ENCODE peak calls at places on chromosomes 2 and 18, in six cellular contexts. F, X, S, W, T and P are unnamed samples.

GRCh38 chr2:64213607-64214275 is 69.5 kb upstream of the PELI1 start:
- DNase-seq in X (no peak), T (no peak), W (no peak), S (no peak), F (peak), P (no peak)

GRCh38 chr2:54579682-54580349 is 123.7 kb downstream of the SPTBN1 start:
- DNase-seq in S (no peak), F (no peak), X (no peak), W (no peak), T (no peak), P (no peak)

GRCh38 chr2:132588576-132588975 is 81.4 kb downstream of the LYPD1 start:
- DNase-seq in X (no peak), T (no peak), W (no peak), S (no peak), F (no peak), P (no peak)

GRCh38 chr2:229174794-229175529 is 96.1 kb downstream of the PID1 start:
- DNase-seq in W (peak), X (no peak), T (peak), F (no peak), S (no peak), P (peak)

GRCh38 chr2:240568678-240569522 is 616 bp downstream of the RNPEPL1 start:
- DNase-seq in S (peak), T (no peak), X (peak), F (peak), W (no peak), P (peak)

GRCh38 chr2:203330434-203330833 is 2.2 kb downstream of the ABI2 start:
- DNase-seq in W (no peak), S (no peak), X (no peak), T (no peak), F (peak), P (peak)

GRCh38 chr2:176390276-176390675 is 121.0 kb downstream of the MTX2 start:
- DNase-seq in F (no peak), X (no peak), T (no peak), S (no peak), W (no peak), P (no peak)

GRCh38 chr2:9106338-9107167 is 100.1 kb upstream of the ASAP2 start:
- DNase-seq in F (no peak), X (no peak), W (no peak), S (no peak), T (no peak), P (no peak)

GRCh38 chr2:209734805-209735204 is 36.8 kb upstream of the UNC80 start:
- DNase-seq in T (no peak), X (no peak), S (no peak), F (no peak), W (no peak), P (no peak)

DNA sequence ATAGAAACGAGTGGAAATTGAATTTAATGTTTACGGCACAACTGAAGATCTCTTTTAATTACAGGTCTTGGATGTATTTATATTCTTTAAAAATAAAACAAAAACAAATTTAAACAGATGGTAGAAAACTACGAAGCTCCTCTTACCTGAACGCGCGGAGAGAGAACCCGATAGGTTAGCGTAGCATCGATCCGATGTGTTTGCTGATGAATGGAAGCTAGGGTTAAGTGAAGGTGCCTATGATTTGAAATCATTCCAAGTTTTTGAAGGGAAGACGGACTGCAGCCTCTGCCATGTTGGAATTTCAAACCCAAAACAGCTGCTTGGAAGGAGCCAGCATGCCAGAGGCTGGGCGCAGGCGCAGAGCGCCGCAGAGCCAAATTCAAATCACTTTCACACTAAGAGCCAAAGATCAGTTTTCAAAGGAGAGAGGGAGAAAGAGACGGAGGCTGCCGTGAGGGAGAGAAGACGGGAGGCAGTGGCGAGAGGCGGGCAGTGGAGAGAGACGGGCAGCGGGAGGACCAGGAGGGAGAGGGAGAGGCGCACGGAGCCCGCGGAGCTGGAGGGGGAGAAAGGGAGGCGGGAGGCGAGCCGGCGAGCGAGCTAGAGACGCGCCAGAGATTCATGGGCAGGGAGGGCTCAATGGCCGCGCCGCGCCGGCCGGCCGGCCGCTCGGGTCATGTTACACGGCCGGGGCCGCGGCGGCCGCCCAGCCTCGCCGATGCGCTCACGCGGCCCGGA is at the start of gene FIGN:
- DNase-seq in S (peak), F (no peak), W (peak), X (peak), T (peak), P (peak)
- H3K4me3 ChIP-seq in S (peak), F (no peak), W (peak), X (peak), T (peak), P (peak)

DNA sequence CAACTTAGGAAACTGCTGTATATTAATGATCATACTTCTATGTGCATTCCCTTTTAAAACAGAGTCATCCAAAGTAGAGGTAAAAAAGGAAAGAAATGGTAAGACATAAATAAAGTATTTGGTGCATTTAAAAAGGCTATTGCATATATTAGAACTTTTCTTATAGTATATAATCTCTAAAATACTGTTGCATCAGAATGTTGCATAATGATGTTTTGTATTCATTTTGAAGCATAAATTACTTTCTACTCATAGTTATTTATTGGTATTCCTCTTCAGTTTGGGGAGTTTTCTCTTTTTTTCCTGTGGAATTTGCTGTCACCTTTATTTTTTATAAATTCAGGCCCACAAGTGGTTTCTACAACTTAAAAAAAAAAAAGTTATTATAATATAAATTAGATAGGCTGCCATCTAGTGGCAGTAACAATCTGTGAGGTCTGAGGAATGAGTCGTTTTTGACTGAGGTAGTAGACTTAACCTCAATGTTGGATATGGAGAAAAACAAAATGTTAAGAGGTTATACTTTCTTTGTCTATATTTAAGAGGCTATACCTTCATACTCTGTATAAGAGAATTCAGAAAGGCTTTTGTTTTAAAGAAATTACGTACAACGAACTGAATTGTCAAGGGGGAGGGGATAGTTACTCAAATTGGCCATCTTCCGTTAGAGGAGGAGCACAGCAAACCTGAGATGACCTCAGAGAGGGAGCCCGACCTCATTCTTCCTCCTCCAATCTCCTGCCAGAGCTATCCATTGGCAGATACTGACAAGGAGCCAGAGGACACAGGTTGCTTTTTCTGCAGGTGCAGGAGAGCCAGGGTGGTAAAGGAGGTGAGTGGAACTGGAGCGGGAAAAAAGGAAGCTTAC is 23.8 kb downstream of the ANKAR start:
- DNase-seq in S (peak), T (no peak), X (peak), W (no peak), F (peak), P (peak)
- TF ChIP-seq CTCF in S (peak), T (peak), X (no peak), W (peak), F (peak), P (peak)

GRCh38 chr18:45687617-45688016 is 36.4 kb upstream of the SLC14A1 start:
- DNase-seq in W (no peak), X (no peak), T (no peak), F (peak), S (no peak), P (peak)
- H3K4me3 ChIP-seq in W (no peak), X (no peak), T (no peak), F (peak), S (no peak), P (no peak)

DNA sequence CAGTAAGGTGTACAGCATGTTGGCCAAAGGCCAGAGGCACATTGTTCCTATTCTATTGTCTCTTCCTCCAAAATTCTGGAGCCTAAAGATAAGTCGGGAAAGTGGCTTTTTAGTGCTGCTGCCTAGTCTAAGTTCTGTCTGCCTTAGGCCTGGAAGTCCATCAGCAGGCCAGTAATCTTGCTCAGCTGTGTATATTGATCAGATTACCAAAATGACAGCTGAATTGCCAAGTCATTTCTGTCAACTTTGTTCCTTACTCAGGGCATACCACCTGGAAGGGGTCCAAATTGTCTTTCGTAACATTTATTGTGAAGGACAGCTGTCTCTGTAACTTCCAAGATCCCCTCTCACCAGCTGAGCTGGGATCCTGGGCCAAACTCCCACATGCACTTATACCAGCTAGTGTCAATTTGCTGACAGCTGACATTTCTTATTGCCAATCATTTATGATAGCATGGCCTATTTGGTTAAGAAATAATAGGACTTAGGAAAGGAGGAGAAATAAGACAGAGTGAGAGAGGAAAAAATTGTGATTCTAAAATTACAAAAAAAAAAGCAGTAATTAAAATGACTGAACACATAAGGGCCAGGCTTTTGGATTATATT is 116.8 kb upstream of the FSHR start:
- DNase-seq in T (no peak), S (no peak), X (no peak), W (no peak), F (no peak), P (no peak)
- TF ChIP-seq CTCF in T (no peak), S (no peak), X (no peak), W (no peak), F (no peak), P (no peak)

GRCh38 chr2:74226648-74227213 is 28.3 kb downstream of the MTHFD2 start:
- DNase-seq in W (no peak), S (peak), T (no peak), X (no peak), F (no peak), P (no peak)
- H3K4me3 ChIP-seq in W (no peak), S (peak), T (no peak), X (no peak), F (no peak), P (no peak)

GRCh38 chr2:121815216-121815615 is 59.8 kb downstream of the TSN start:
- DNase-seq in X (no peak), W (no peak), T (no peak), F (no peak), S (no peak), P (no peak)

GRCh38 chr2:121805767-121806145 is 50.3 kb downstream of the TSN start:
- DNase-seq in X (no peak), W (no peak), S (no peak), F (no peak), T (no peak), P (no peak)

GRCh38 chr2:121809607-121810006 is 54.2 kb downstream of the TSN start:
- DNase-seq in W (no peak), X (no peak), T (no peak), S (no peak), F (no peak), P (no peak)

GRCh38 chr2:121816797-121817196 is 61.3 kb downstream of the TSN start:
- DNase-seq in F (no peak), S (no peak), W (no peak), X (no peak), T (no peak), P (no peak)

GRCh38 chr2:121810959-121811853 is 55.8 kb downstream of the TSN start:
- DNase-seq in F (peak), X (peak), W (peak), T (peak), S (peak), P (peak)
- TF ChIP-seq CTCF in F (peak), X (peak), W (peak), T (peak), S (peak), P (peak)

GRCh38 chr18:56517181-56517580 is 121.2 kb downstream of the TXNL1 start:
- DNase-seq in T (no peak), S (no peak), F (no peak), W (no peak), X (no peak), P (no peak)
- H3K4me3 ChIP-seq in T (no peak), S (no peak), F (no peak), W (no peak), X (no peak), P (no peak)

DNA sequence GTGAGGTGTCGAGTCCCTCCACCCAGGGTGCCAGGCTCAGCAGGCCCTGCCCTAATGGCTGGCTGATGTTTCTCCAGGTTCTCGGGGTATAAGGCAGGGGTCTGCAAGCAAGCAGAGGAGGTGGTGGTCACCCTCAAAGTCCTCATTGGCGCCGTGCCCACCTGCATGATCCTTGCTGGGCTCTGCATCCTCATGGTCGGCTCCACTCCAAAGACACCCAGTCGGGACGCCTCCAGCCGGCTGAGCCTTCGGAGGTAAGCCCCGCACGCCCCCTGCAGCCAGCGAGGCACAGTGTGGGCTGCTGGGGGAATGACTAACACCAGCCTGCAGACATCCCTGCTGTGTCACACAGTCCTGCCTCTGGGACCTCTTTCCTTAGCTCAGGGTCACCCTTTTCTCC is 14.1 kb downstream of the MFSD2B start:
- DNase-seq in T (no peak), F (no peak), X (peak), W (no peak), S (no peak), P (peak)
- TF ChIP-seq CTCF in T (peak), F (peak), X (no peak), W (no peak), S (no peak), P (peak)

GRCh38 chr2:120954939-120955338 is 219.3 kb downstream of the GLI2 start:
- DNase-seq in T (no peak), S (no peak), W (no peak), F (no peak), X (no peak), P (no peak)
- H3K4me3 ChIP-seq in T (no peak), S (no peak), W (no peak), F (no peak), X (no peak), P (no peak)